ENCODE peak calls at places on chromosome 16, in four cellular contexts. B, V, D and Q are unnamed samples.

GRCh38 chr16:60642956-60643355 is 1393.3 kb downstream of the CDH8 start:
- DNase-seq in B (no peak), V (no peak), D (no peak), Q (no peak)

GRCh38 chr16:16096161-16096857 is 127.0 kb downstream of the ABCC6 start:
- DNase-seq in D (no peak), V (peak; percentile 84), B (no peak), Q (peak; percentile 92)

GRCh38 chr16:635573-636205 is 416 bp downstream of the METTL26 start:
- DNase-seq in B (no peak), D (no peak), V (no peak), Q (no peak)

GRCh38 chr16:22206847-22207714 is 1.0 kb downstream of the EEF2K start:
- DNase-seq in D (peak; percentile 67), B (peak; percentile 16), V (peak; percentile 76), Q (peak; percentile 93)

GRCh38 chr16:76837872-76838271 is 353.1 kb upstream of the MON1B start:
- DNase-seq in V (no peak), B (no peak), D (no peak), Q (no peak)

GRCh38 chr16:83835972-83836566 is 28.3 kb downstream of the HSBP1 start:
- DNase-seq in B (no peak), D (peak; percentile 55), V (no peak), Q (no peak)

GRCh38 chr16:52114414-52114813 is 432.5 kb downstream of the TOX3 start:
- DNase-seq in B (no peak), V (no peak), D (no peak), Q (no peak)

GRCh38 chr16:48330133-48330846 is 54.9 kb downstream of the SIAH1 start:
- DNase-seq in D (no peak), B (no peak), V (no peak), Q (no peak)

GRCh38 chr16:1258906-1259759 is 3.3 kb downstream of the TPSD1 start:
- DNase-seq in B (peak; percentile 12), V (no peak), D (peak; percentile 12), Q (no peak)

GRCh38 chr16:85794696-85795095 is 4.6 kb downstream of the EMC8 start:
- DNase-seq in B (no peak), V (no peak), D (no peak), Q (no peak)

GRCh38 chr16:85475233-85475632 is 137.9 kb upstream of the GSE1 start:
- DNase-seq in D (no peak), V (peak; percentile 58), B (peak; percentile 6), Q (no peak)

GRCh38 chr16:4788910-4789309 is 765 bp upstream of the SEPTIN12 start:
- DNase-seq in D (no peak), V (no peak), B (no peak), Q (no peak)

GRCh38 chr16:87437911-87438610 is 45.9 kb downstream of the MAP1LC3B start:
- DNase-seq in V (no peak), D (no peak), B (no peak), Q (no peak)

GRCh38 chr16:10039220-10040096 is 142.8 kb downstream of the GRIN2A start:
- DNase-seq in V (no peak), B (no peak), D (peak; percentile 7), Q (no peak)

GRCh38 chr16:15053904-15054303 is 2.0 kb downstream of the NTAN1 start:
- DNase-seq in B (no peak), D (no peak), V (no peak), Q (no peak)

GRCh38 chr16:89193021-89193575 is 7.2 kb downstream of the SLC22A31 start:
- DNase-seq in D (peak; percentile 49), V (no peak), B (no peak), Q (no peak)

GRCh38 chr16:23877107-23878070 is 41.6 kb downstream of the PRKCB start:
- DNase-seq in V (no peak), D (peak; percentile 39), B (no peak), Q (no peak)

GRCh38 chr16:84700518-84701277 is 898 bp downstream of the USP10 start:
- DNase-seq in B (no peak), D (peak; percentile 75), V (no peak), Q (peak; percentile 62)